ENCODE peak calls at places on chromosome 2, in five cellular contexts. F is suprapubic skin, X is astrocyte, V is heart right ventricle, I is PC-3. C is an unnamed sample.

GRCh38 chr2:139469985-139470384 is 689.8 kb upstream of the NXPH2 start:
- DNase-seq in F (no peak), X (no peak), V (no peak), I (no peak), C (no peak)

GRCh38 chr2:99957724-99958123 is 184.7 kb downstream of the AFF3 start:
- DNase-seq in F (no peak), X (peak), V (no peak), I (no peak), C (no peak)

GRCh38 chr2:109632158-109632789 is 18.1 kb downstream of the SOWAHC start:
- DNase-seq in F (no peak), X (no peak), V (no peak), I (no peak), C (no peak)

GRCh38 chr2:152875832-152876669 is 157.6 kb downstream of the ARL6IP6 start:
- DNase-seq in F (no peak), X (peak), V (no peak), I (no peak), C (peak)

GRCh38 chr2:3867451-3867850 is 164.1 kb downstream of the DCDC2C start:
- DNase-seq in F (no peak), X (no peak), V (no peak), I (no peak), C (no peak)

GRCh38 chr2:217951521-217952247 is 51.1 kb downstream of the TNS1 start:
- DNase-seq in F (peak), X (no peak), V (no peak), I (no peak), C (no peak)

GRCh38 chr2:98478861-98479770 is 34.5 kb downstream of the INPP4A start:
- DNase-seq in F (no peak), X (no peak), V (no peak), I (no peak), C (peak)

GRCh38 chr2:198717451-198717850 is 740.3 kb downstream of the SATB2 start:
- DNase-seq in F (no peak), X (no peak), V (no peak), I (no peak), C (no peak)

GRCh38 chr2:55403177-55403998 is 16.3 kb downstream of the CCDC88A start:
- DNase-seq in F (no peak), X (peak), V (no peak), I (no peak), C (no peak)

GRCh38 chr2:191166111-191166755 is 15.4 kb upstream of the STAT4 start:
- DNase-seq in F (no peak), X (peak), V (no peak), I (peak), C (peak)

GRCh38 chr2:152894051-152894450 is 175.6 kb downstream of the ARL6IP6 start:
- DNase-seq in F (no peak), X (no peak), V (no peak), I (no peak), C (no peak)

GRCh38 chr2:23663730-23664005 is 263.3 kb downstream of the ATAD2B start:
- DNase-seq in F (no peak), X (no peak), V (no peak), I (no peak), C (no peak)

GRCh38 chr2:143263045-143263625 is 133.9 kb downstream of the ARHGAP15 start:
- DNase-seq in F (no peak), X (no peak), V (no peak), I (peak), C (peak)

GRCh38 chr2:18132697-18133096 is 254.2 kb downstream of the KCNS3 start:
- DNase-seq in F (no peak), X (peak), V (no peak), I (peak), C (peak)

GRCh38 chr2:8319219-8319618 is 362.6 kb upstream of the ID2 start:
- DNase-seq in F (no peak), X (no peak), V (no peak), I (peak), C (peak)

GRCh38 chr2:126657636-126658315 is 1.8 kb downstream of the GYPC start:
- DNase-seq in F (peak), X (peak), V (peak), I (peak), C (peak)

GRCh38 chr2:47767497-47767844 is 15.5 kb upstream of the MSH6 start:
- DNase-seq in F (no peak), X (no peak), V (no peak), I (no peak), C (no peak)

GRCh38 chr2:14967739-14968138 is 335.2 kb downstream of the LRATD1 start:
- DNase-seq in F (no peak), X (no peak), V (no peak), I (no peak), C (no peak)

GRCh38 chr2:234730066-234730640 is 221.7 kb upstream of the SH3BP4 start:
- DNase-seq in F (no peak), X (no peak), V (no peak), I (no peak), C (no peak)

GRCh38 chr2:193539188-193539587 is 1344.5 kb upstream of the TMEFF2 start:
- DNase-seq in F (no peak), X (no peak), V (no peak), I (no peak), C (no peak)

GRCh38 chr2:182587831-182588230 is 128.2 kb upstream of the DNAJC10 start:
- DNase-seq in F (no peak), X (peak), V (no peak), I (peak), C (peak)

GRCh38 chr2:2919574-2920365 is 457.8 kb downstream of the EIPR1 start:
- DNase-seq in F (no peak), X (no peak), V (no peak), I (no peak), C (no peak)

GRCh38 chr2:69464575-69464974 is 27.3 kb upstream of the NFU1 start:
- DNase-seq in F (no peak), X (no peak), V (peak), I (no peak), C (peak)

GRCh38 chr2:204116154-204116792 is 179.7 kb downstream of the ICOS start:
- DNase-seq in F (no peak), X (no peak), V (no peak), I (no peak), C (no peak)

GRCh38 chr2:20414806-20415205 is 32.1 kb upstream of the RHOB start:
- DNase-seq in F (no peak), X (no peak), V (no peak), I (no peak), C (no peak)

GRCh38 chr2:151718796-151719195 is 15.5 kb downstream of the NEB start:
- DNase-seq in F (no peak), X (no peak), V (no peak), I (no peak), C (no peak)

DNA sequence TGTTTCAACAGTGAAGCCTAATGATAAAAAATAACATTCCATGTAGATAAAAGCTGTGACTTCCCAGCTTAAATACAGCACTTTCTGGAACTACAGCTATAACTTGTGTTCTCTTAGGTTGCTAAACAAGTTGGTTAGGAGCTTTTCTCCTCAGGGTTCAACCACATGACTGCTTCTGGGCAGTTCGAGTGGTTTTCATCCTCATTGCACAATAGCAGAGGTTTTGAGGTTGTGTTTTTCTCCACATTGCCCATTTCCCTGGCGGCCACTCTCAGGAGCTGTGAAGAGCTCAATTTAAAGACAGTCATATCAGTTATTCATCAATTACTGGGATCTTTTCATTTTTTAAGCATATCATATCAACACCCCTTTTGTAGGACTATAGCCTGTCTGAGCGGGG is 102.2 kb upstream of the CYP1B1 start:
- DNase-seq in F (no peak), X (peak), V (no peak), I (no peak), C (peak)
- H3K4me3 ChIP-seq in F (no peak), X (no peak), V (no peak), I (no peak), C (no peak)

GRCh38 chr2:80852079-80852807 is 547.7 kb upstream of the LRRTM1 start:
- DNase-seq in F (no peak), X (no peak), V (no peak), I (no peak), C (no peak)
- TF ChIP-seq CTCF in F (no peak), X (no peak), V (no peak), I (peak), C (no peak)

GRCh38 chr2:62217980-62218379 is 22.1 kb downstream of the B3GNT2 start:
- DNase-seq in F (no peak), X (peak), V (no peak), I (no peak), C (no peak)

GRCh38 chr2:62224976-62225375 is 29.1 kb downstream of the B3GNT2 start:
- DNase-seq in F (no peak), X (no peak), V (no peak), I (no peak), C (no peak)

GRCh38 chr2:62221141-62221540 is 25.2 kb downstream of the B3GNT2 start:
- DNase-seq in F (no peak), X (peak), V (no peak), I (no peak), C (no peak)

GRCh38 chr2:62219407-62220159 is 23.7 kb downstream of the B3GNT2 start:
- DNase-seq in F (no peak), X (no peak), V (no peak), I (no peak), C (no peak)

GRCh38 chr2:62222674-62223073 is 26.8 kb downstream of the B3GNT2 start:
- DNase-seq in F (no peak), X (no peak), V (no peak), I (no peak), C (no peak)
- H3K4me3 ChIP-seq in F (no peak), X (no peak), V (no peak), I (no peak), C (no peak)

GRCh38 chr2:176813526-176814179 is 398.9 kb upstream of the HNRNPA3 start:
- DNase-seq in F (no peak), X (no peak), V (no peak), I (no peak), C (no peak)

GRCh38 chr2:176818653-176819052 is 393.9 kb upstream of the HNRNPA3 start:
- DNase-seq in F (no peak), X (no peak), V (no peak), I (no peak), C (no peak)

GRCh38 chr2:176814740-176815367 is 397.7 kb upstream of the HNRNPA3 start:
- DNase-seq in F (no peak), X (peak), V (no peak), I (peak), C (peak)

GRCh38 chr2:176814274-176814673 is 398.3 kb upstream of the HNRNPA3 start:
- DNase-seq in F (no peak), X (no peak), V (no peak), I (peak), C (peak)

DNA sequence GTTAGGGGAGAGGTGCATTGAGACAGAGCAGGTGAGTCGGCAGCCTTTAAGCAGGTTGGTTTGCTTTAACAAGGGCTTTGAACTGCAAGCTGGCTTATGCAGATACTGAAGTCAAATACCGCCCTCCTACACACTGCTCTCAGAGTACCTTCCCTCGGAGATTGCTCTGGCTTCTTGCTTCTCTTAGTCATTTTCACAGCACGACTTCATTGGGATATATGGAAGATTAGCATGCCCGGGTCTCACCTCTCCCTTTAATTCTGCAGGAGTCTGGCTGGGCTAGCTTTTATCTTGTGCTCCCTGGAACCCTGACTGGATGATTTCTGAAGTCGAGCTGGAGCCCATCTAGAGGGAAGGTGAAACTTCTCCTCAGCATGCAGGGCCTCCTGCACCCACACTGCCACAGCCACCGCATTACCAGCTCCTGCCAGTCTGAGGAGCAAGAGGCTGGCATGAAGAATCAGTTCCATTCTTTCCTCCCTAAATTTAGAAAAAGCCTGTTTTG is 395.5 kb upstream of the HNRNPA3 start:
- DNase-seq in F (no peak), X (no peak), V (no peak), I (peak), C (no peak)
- TF ChIP-seq CTCF in F (no peak), X (no peak), V (no peak), I (peak), C (peak)

DNA sequence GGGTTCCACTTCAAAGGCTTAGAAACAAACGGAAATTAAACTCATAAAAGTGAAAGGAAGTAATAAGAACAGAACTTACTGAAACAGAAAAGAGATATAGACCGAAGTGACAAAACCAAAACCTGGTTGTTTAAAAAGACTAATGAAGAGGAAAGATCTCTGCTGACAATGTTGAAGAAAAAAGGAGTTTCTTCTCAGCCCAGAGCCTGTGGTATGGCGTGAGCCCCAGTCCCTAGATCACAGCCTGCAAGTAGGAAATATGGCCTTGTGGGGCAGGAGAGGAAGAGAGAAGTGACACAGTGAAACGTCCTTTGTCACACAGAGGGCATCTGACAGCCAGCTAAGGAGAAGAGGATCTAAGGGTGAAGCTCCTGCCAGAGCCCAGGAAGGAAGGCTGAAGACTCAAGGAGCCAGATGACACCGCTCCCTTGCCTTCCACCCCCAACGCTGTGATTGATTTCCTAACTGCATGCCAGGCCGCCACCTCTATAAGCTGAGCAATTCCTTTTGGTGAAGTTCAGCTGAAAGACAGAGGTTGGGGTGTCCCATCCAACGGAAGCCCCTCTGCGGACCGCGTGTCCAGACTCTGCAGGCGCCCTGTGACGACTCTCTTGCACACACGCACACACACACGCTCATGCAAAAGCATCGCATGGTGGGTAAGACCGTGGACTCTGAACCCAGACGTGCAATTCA is 141.1 kb downstream of the HDAC4 start:
- DNase-seq in F (peak), X (no peak), V (no peak), I (no peak), C (no peak)
- H3K4me3 ChIP-seq in F (no peak), X (no peak), V (peak), I (no peak), C (no peak)

C was measured in epithelial cell of esophagus.